ENCODE peak calls at places on chromosomes 11 and 22, in eight cellular contexts. G is astrocyte of the spinal cord, O is left ventricle myocardium inferior, P is AG10803, X is MM.1S, A is adrenal gland, Q is PC-9, D is testis. H is an unnamed sample.

GRCh38 chr11:30917859-30918478 is 331.8 kb upstream of the MPPED2 start:
- DNase-seq in P (peak), O (no peak), G (peak), Q (no peak), X (peak), A (peak), D (peak), H (no peak)

GRCh38 chr11:11252403-11252802 is 100.6 kb downstream of the CSNK2A3 start:
- DNase-seq in A (no peak), P (no peak), G (no peak), O (no peak), Q (no peak), X (peak), D (no peak), H (no peak)

GRCh38 chr11:61955031-61955415 is 4.9 kb downstream of the BEST1 start:
- DNase-seq in P (peak), G (peak), Q (no peak), O (peak), X (no peak), D (peak), A (peak), H (no peak)

GRCh38 chr11:94400839-94401772 is at the start of gene GPR83:
- DNase-seq in X (no peak), G (peak), O (peak), P (no peak), A (no peak), Q (no peak), D (peak), H (no peak)

GRCh38 chr11:109303342-109303741 is 118.6 kb upstream of the C11orf87 start:
- DNase-seq in O (no peak), G (no peak), Q (no peak), A (no peak), D (no peak), P (no peak), X (no peak), H (no peak)

GRCh38 chr11:66184728-66185127 is 83.7 kb upstream of the RAB1B start:
- DNase-seq in Q (no peak), P (no peak), G (no peak), X (no peak), A (no peak), D (no peak), O (no peak), H (no peak)

GRCh38 chr11:76334826-76335389 is 46.0 kb downstream of the THAP12 start:
- DNase-seq in X (no peak), D (no peak), O (no peak), P (no peak), Q (no peak), A (peak), G (no peak), H (no peak)

GRCh38 chr22:49765951-49766350 is 61.7 kb downstream of the BRD1 start:
- DNase-seq in Q (no peak), O (peak), P (no peak), A (peak), D (peak), X (no peak), G (no peak), H (no peak)

GRCh38 chr11:119700536-119701346 is 28.3 kb downstream of the NECTIN1 start:
- DNase-seq in D (no peak), G (no peak), Q (no peak), O (no peak), A (no peak), X (no peak), P (no peak), H (no peak)

GRCh38 chr11:5712507-5712906 is 22.9 kb downstream of the TRIM22 start:
- DNase-seq in X (no peak), O (no peak), D (no peak), Q (no peak), A (no peak), G (peak), P (no peak), H (no peak)

GRCh38 chr22:36103891-36104290 is 56.7 kb downstream of the APOL3 start:
- DNase-seq in G (no peak), O (no peak), X (no peak), A (no peak), P (no peak), D (no peak), Q (no peak), H (no peak)

GRCh38 chr11:2186669-2187266 is 15.2 kb upstream of the TH start:
- DNase-seq in P (peak), X (peak), G (peak), A (no peak), D (peak), O (no peak), Q (no peak), H (no peak)

GRCh38 chr11:130737041-130737830 is 179.0 kb downstream of the SNX19 start:
- DNase-seq in D (no peak), P (no peak), X (no peak), O (no peak), G (no peak), Q (no peak), A (no peak), H (no peak)

DNA sequence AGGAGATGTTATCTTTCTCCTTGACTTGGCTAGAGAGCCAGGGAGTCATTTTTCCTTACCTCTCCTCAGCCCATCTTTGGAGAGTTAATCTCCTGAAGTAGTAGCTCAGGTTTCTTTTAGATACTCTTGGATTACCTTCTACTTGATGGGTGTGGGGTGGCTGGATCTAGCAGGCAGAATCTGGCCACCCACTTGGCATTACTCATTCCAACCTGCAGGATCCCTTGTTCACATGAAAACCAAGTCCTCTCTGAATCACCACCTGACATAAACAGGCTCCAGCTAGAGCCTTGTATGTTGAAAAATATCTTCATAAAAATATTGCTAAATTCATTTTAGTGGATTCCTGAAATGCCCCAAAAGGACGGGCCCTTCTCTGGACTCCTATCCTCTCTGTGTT is 250.6 kb upstream of the PLET1 start:
- DNase-seq in D (no peak), Q (peak), P (no peak), A (no peak), O (no peak), G (no peak), X (no peak), H (no peak)
- TF ChIP-seq CTCF in D (no peak), Q (no peak), P (no peak), A (no peak), O (no peak), G (no peak), X (no peak), H (no peak)

GRCh38 chr11:114064216-114064615 is 4.7 kb downstream of the ZBTB16 start:
- DNase-seq in D (no peak), X (no peak), A (no peak), O (no peak), P (no peak), G (no peak), Q (no peak), H (no peak)
- H3K4me3 ChIP-seq in D (no peak), X (no peak), A (no peak), O (peak), P (no peak), G (no peak), Q (no peak), H (no peak)

GRCh38 chr11:43802509-43802908 is 78.1 kb upstream of the ALKBH3 start:
- DNase-seq in Q (no peak), A (no peak), O (no peak), X (peak), G (no peak), P (no peak), D (no peak), H (no peak)
- TF ChIP-seq CTCF in Q (peak), A (no peak), O (peak), X (peak), G (peak), P (peak), D (no peak), H (peak)

GRCh38 chr11:45930031-45930794 is 7.8 kb downstream of the LARGE2 start:
- DNase-seq in X (peak), Q (peak), D (no peak), G (no peak), O (peak), P (no peak), A (peak), H (no peak)

GRCh38 chr11:45932217-45932616 is 9.8 kb downstream of the LARGE2 start:
- DNase-seq in G (no peak), Q (no peak), A (peak), X (no peak), O (no peak), D (no peak), P (no peak), H (no peak)

GRCh38 chr11:45929486-45930030 is 7.1 kb downstream of the LARGE2 start:
- DNase-seq in A (peak), G (no peak), O (no peak), P (no peak), X (no peak), D (no peak), Q (no peak), H (no peak)

GRCh38 chr11:45931739-45932138 is 9.3 kb downstream of the LARGE2 start:
- DNase-seq in A (peak), Q (no peak), X (no peak), G (no peak), D (no peak), O (no peak), P (no peak), H (no peak)

DNA sequence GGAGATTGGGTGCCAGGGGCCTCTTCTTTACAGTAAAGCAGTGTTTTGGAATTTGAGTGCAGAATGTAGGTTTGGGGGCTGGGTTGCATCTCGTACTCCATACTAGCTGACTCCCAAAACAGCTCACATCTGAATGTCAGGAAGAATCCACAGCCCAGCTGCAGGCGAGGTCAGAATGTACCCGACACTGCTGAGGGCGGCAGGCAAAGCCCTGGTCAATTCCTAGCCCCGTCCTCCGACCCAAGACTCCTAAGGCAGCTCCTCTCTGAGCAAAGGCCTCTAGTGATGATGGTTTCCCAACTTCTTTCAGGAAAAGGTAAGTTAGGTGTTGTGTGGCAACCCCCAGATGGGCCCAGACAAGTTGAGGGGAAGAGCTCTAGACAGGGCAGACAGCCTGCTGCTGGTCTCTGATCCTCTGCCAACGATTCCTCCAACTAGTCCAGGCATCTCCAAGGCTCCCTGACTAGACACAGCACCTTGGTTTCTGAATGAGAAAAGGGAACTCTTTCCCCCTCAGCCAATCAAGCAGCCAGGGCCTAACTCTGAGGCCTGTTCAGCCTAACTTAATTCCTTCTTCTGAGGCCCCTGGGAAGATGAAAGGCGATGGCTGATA is 8.6 kb downstream of the LARGE2 start:
- DNase-seq in D (no peak), Q (no peak), O (peak), P (no peak), A (peak), G (no peak), X (no peak), H (no peak)
- H3K4me3 ChIP-seq in D (no peak), Q (no peak), O (no peak), P (no peak), A (no peak), G (no peak), X (no peak), H (no peak)

DNA sequence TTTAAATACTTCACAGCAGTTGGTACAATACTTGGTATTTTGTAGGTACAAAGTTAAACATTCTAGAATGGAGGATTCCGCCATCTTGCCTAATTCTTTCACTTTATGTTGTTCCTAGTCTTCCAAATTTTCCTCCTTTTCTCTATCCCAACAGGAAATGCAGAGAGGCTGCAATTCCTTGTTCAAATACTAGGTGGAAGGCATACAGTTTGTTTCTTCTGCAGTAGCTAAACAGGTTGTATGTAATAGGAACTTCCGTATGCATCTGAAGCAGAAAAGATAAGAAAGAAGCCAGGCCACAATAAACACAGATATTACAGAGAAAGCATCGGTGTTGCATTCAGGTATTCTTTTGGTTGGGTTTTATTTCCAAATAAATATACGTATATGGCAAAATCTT is 186.4 kb upstream of the MTMR2 start:
- DNase-seq in O (no peak), D (no peak), Q (no peak), X (no peak), G (no peak), A (no peak), P (no peak), H (no peak)
- TF ChIP-seq CTCF in O (no peak), D (no peak), Q (no peak), X (no peak), G (no peak), A (no peak), P (no peak), H (no peak)

GRCh38 chr22:41511521-41511968 is 32.7 kb downstream of the POLR3H start:
- DNase-seq in X (no peak), A (no peak), P (no peak), O (no peak), Q (no peak), D (no peak), G (no peak), H (no peak)
- H3K4me3 ChIP-seq in X (no peak), A (no peak), P (no peak), O (no peak), Q (no peak), D (no peak), G (no peak), H (no peak)

DNA sequence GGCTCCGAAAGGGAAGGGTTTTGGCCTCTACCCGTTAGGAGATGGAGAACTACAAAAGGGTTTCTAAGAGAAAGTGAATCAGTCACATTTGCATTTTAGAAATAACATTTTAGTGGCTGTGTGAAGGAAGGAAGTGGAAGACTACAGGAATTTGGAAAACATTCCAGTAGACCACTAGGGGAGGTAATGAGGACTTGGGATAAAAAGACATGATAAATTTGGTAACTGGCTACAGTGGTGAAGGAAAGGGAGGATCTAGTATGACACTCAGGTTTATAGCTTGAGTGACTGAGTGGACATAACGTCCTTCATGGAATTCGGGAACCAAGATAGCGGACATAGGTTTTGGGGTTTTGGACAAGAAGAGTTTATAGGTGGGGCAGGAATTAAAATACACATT is 7.0 kb upstream of the RRM1 start:
- DNase-seq in P (peak), O (no peak), D (no peak), A (no peak), X (no peak), Q (no peak), G (peak), H (no peak)
- TF ChIP-seq CTCF in P (peak), O (no peak), D (no peak), A (no peak), X (no peak), Q (no peak), G (peak), H (peak)

GRCh38 chr11:19576903-19577302 is 135.7 kb upstream of the NAV2 start:
- DNase-seq in O (no peak), P (no peak), G (no peak), D (no peak), A (no peak), X (no peak), Q (no peak), H (no peak)
- H3K4me3 ChIP-seq in O (no peak), P (no peak), G (no peak), D (no peak), A (no peak), X (no peak), Q (no peak), H (no peak)

H was measured in AG04449.